ENCODE peak calls at places on chromosomes 7 and 10, in eight cellular contexts. Q is PC-3, L is OCI-LY7, R is hepatocyte, W is GM23338, K is SK-N-SH, E is GM23248, O is HCT116. Y is an unnamed sample.

GRCh38 chr10:6083523-6084475 is 5.0 kb upstream of the RBM17 start:
- DNase-seq in K (no peak), R (no peak), W (no peak), L (no peak), E (peak), Q (no peak), O (no peak), Y (no peak)

GRCh38 chr7:137592232-137592896 is 248.8 kb upstream of the PTN start:
- DNase-seq in O (peak), R (peak), W (peak), K (peak), E (peak), Q (peak), L (peak), Y (peak)

GRCh38 chr10:94315975-94316464 is 46.7 kb downstream of the NOC3L start:
- DNase-seq in R (peak), K (no peak), L (no peak), O (no peak), W (no peak), Q (no peak), E (peak), Y (peak)

GRCh38 chr7:20778063-20778721 is 8.5 kb downstream of the SP8 start:
- DNase-seq in O (no peak), L (no peak), W (peak), E (peak), R (peak), Q (peak), K (peak), Y (peak)

GRCh38 chr7:18458830-18459229 is 36.7 kb upstream of the HDAC9 start:
- DNase-seq in R (no peak), E (no peak), Q (no peak), W (no peak), L (no peak), K (no peak), O (no peak), Y (no peak)

GRCh38 chr7:101970047-101970585 is 152.7 kb downstream of the CUX1 start:
- DNase-seq in O (no peak), W (no peak), Q (no peak), K (no peak), L (peak), R (no peak), E (no peak), Y (no peak)

GRCh38 chr10:66717221-66717981 is 208.4 kb upstream of the LRRTM3 start:
- DNase-seq in Q (no peak), E (no peak), L (no peak), O (no peak), K (no peak), R (peak), W (peak), Y (no peak)

GRCh38 chr10:21570761-21571521 is 36.9 kb downstream of the MLLT10 start:
- DNase-seq in W (no peak), O (no peak), E (no peak), L (no peak), K (no peak), R (no peak), Q (no peak), Y (no peak)

GRCh38 chr7:30708983-30709382 is 26.7 kb upstream of the CRHR2 start:
- DNase-seq in K (no peak), W (no peak), L (no peak), Q (no peak), R (no peak), O (no peak), E (peak), Y (no peak)

GRCh38 chr10:78362406-78363022 is 328.9 kb downstream of the RPS24 start:
- DNase-seq in E (peak), K (no peak), Q (peak), O (no peak), L (no peak), R (no peak), W (no peak), Y (no peak)

GRCh38 chr10:7410306-7410799 is 481 bp downstream of the SFMBT2 start:
- DNase-seq in O (no peak), K (peak), Q (no peak), R (peak), L (peak), W (peak), E (peak), Y (peak)

GRCh38 chr7:38232475-38233366 is 40.7 kb downstream of the TARP start:
- DNase-seq in K (no peak), E (no peak), R (no peak), O (no peak), Q (no peak), L (no peak), W (no peak), Y (no peak)

GRCh38 chr7:140292438-140292837 is 105.9 kb downstream of the SLC37A3 start:
- DNase-seq in L (no peak), W (no peak), E (no peak), Q (no peak), O (no peak), R (no peak), K (no peak), Y (no peak)

GRCh38 chr7:152522551-152522950 is 86.7 kb upstream of the KMT2C start:
- DNase-seq in Q (no peak), R (no peak), W (peak), O (no peak), E (no peak), K (peak), L (no peak), Y (no peak)

GRCh38 chr10:123868058-123868995 is 23.3 kb downstream of the CPXM2 start:
- DNase-seq in O (no peak), L (no peak), W (no peak), R (peak), K (no peak), E (no peak), Q (no peak), Y (no peak)

GRCh38 chr7:7190142-7190541 is 7.8 kb downstream of the C1GALT1 start:
- DNase-seq in W (no peak), K (peak), R (peak), E (peak), O (no peak), L (no peak), Q (no peak), Y (no peak)

GRCh38 chr7:38548605-38549004 is 82.6 kb downstream of the AMPH start:
- DNase-seq in Q (no peak), K (no peak), W (no peak), L (no peak), O (no peak), R (no peak), E (no peak), Y (no peak)

GRCh38 chr10:3525832-3526449 is 259.1 kb downstream of the KLF6 start:
- DNase-seq in Q (peak), W (no peak), E (peak), L (no peak), R (peak), K (no peak), O (peak), Y (no peak)

GRCh38 chr10:76881477-76882220 is 756.0 kb downstream of the KCNMA1 start:
- DNase-seq in W (no peak), Q (no peak), O (no peak), L (no peak), R (no peak), E (peak), K (no peak), Y (no peak)

GRCh38 chr7:46847126-46847525 is 734.8 kb downstream of the TNS3 start:
- DNase-seq in W (no peak), R (no peak), O (no peak), L (no peak), Q (no peak), E (peak), K (no peak), Y (no peak)

GRCh38 chr10:101588879-101589278 is 758 bp downstream of the DPCD start:
- DNase-seq in W (no peak), R (peak), L (no peak), O (peak), E (peak), Q (no peak), K (no peak), Y (no peak)

GRCh38 chr10:103539751-103540150 is 46.2 kb downstream of the NEURL1 start:
- DNase-seq in K (no peak), E (no peak), L (no peak), Q (no peak), W (no peak), R (no peak), O (no peak), Y (no peak)

GRCh38 chr10:127399635-127400034 is 149.5 kb upstream of the NPS start:
- DNase-seq in E (no peak), W (peak), Q (no peak), R (no peak), K (no peak), O (no peak), L (no peak), Y (no peak)

GRCh38 chr10:69639291-69640195 is 9.5 kb downstream of the FAM241B start:
- DNase-seq in E (peak), L (peak), R (peak), W (peak), Q (peak), K (peak), O (peak), Y (peak)

GRCh38 chr10:11434323-11434722 is 177.1 kb downstream of the USP6NL start:
- DNase-seq in O (no peak), R (no peak), E (no peak), Q (no peak), K (peak), W (peak), L (peak), Y (peak)

GRCh38 chr10:11437391-11438241 is 173.8 kb downstream of the USP6NL start:
- DNase-seq in O (no peak), E (no peak), W (peak), Q (no peak), R (no peak), K (no peak), L (no peak), Y (peak)

GRCh38 chr10:11439523-11440053 is 171.9 kb downstream of the USP6NL start:
- DNase-seq in O (no peak), W (no peak), Q (no peak), R (no peak), L (no peak), E (no peak), K (no peak), Y (no peak)

GRCh38 chr10:11433657-11434056 is 177.8 kb downstream of the USP6NL start:
- DNase-seq in K (no peak), Q (no peak), R (no peak), W (no peak), E (no peak), L (no peak), O (no peak), Y (peak)

DNA sequence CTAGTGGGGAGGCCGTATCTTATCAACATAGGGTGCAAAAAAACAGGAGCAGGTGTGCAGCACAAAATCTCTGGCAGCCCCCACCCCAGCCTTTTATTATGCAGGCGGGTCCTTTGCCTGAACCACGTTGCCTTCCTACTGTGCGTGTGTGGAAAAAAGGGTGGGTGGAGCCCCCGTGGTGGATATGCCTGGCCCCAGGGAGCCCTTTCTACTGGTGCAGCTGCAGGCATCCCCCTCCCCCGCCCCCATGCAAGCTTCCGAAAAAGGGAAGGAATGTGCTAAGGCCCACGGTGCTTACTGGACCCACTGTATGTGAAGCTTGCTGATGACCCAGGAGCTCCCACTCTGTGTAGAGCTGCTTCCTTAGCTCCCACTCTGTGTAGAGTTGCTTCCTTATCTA is 175.8 kb downstream of the USP6NL start:
- DNase-seq in K (no peak), O (no peak), E (no peak), L (no peak), R (no peak), W (peak), Q (no peak), Y (peak)
- TF ChIP-seq EZH2phosphoT487 in K (no peak), O (no peak), E (no peak), L (no peak), R (no peak), W (no peak), Q (no peak), Y (no peak)

GRCh38 chr10:132705173-132705572 is 80.8 kb downstream of the NKX6-2 start:
- DNase-seq in Q (no peak), R (no peak), K (no peak), O (no peak), L (no peak), E (no peak), W (no peak), Y (no peak)
- TF ChIP-seq EZH2phosphoT487 in Q (no peak), R (no peak), K (no peak), O (no peak), L (no peak), E (no peak), W (no peak), Y (no peak)

GRCh38 chr10:133466683-133467275 is 13.0 kb downstream of the SCART1 start:
- DNase-seq in O (no peak), W (no peak), R (no peak), L (no peak), Q (no peak), E (no peak), K (no peak), Y (no peak)
- TF ChIP-seq EZH2phosphoT487 in O (no peak), W (no peak), R (no peak), L (no peak), Q (no peak), E (no peak), K (no peak), Y (no peak)

GRCh38 chr10:16904619-16905018 is 87.4 kb upstream of the RSU1 start:
- DNase-seq in W (no peak), L (no peak), O (no peak), E (peak), K (no peak), R (no peak), Q (no peak), Y (no peak)
- TF ChIP-seq EZH2phosphoT487 in W (no peak), L (no peak), O (no peak), E (no peak), K (no peak), R (no peak), Q (no peak), Y (no peak)

GRCh38 chr7:74429153-74429747 is 24.5 kb upstream of the GTF2IRD1 start:
- DNase-seq in K (peak), R (no peak), W (peak), L (no peak), Q (no peak), E (peak), O (no peak), Y (peak)
- TF ChIP-seq EZH2phosphoT487 in K (no peak), R (no peak), W (no peak), L (no peak), Q (no peak), E (no peak), O (no peak), Y (no peak)

GRCh38 chr10:44981172-44982113 is 2.8 kb upstream of the DEPP1 start:
- DNase-seq in W (no peak), K (no peak), Q (peak), O (peak), E (peak), R (peak), L (no peak), Y (no peak)
- TF ChIP-seq EZH2phosphoT487 in W (no peak), K (no peak), Q (no peak), O (no peak), E (no peak), R (no peak), L (no peak), Y (no peak)

GRCh38 chr10:47360419-47361040 is 12.4 kb downstream of the RBP3 start:
- DNase-seq in K (no peak), W (no peak), O (no peak), Q (no peak), R (no peak), L (no peak), E (no peak), Y (no peak)
- TF ChIP-seq EZH2phosphoT487 in K (no peak), W (no peak), O (no peak), Q (no peak), R (no peak), L (no peak), E (no peak), Y (no peak)

DNA sequence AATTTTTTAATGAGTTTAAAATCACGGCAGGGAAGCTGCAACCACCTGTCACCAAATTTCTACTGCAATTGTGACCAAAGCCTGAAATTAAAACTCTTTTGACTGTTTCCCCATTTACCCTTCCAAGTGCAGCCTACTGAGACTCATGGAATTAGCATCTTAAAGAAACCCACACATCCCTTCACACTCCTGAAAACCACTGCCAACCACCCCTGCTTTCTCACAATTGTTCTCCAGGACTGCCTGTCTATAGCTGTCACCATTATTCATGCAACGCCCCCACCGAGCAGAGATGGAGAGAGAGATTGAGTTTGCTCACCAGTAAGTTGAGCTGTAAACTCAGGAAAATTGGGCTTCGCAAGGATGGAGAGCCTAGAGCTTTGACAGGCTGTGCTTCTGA is 383.8 kb upstream of the SORCS1 start:
- DNase-seq in O (no peak), K (no peak), L (no peak), E (peak), Q (no peak), R (no peak), W (peak), Y (peak)
- TF ChIP-seq EZH2phosphoT487 in O (no peak), K (no peak), L (no peak), E (no peak), Q (no peak), R (no peak), W (no peak), Y (no peak)

DNA sequence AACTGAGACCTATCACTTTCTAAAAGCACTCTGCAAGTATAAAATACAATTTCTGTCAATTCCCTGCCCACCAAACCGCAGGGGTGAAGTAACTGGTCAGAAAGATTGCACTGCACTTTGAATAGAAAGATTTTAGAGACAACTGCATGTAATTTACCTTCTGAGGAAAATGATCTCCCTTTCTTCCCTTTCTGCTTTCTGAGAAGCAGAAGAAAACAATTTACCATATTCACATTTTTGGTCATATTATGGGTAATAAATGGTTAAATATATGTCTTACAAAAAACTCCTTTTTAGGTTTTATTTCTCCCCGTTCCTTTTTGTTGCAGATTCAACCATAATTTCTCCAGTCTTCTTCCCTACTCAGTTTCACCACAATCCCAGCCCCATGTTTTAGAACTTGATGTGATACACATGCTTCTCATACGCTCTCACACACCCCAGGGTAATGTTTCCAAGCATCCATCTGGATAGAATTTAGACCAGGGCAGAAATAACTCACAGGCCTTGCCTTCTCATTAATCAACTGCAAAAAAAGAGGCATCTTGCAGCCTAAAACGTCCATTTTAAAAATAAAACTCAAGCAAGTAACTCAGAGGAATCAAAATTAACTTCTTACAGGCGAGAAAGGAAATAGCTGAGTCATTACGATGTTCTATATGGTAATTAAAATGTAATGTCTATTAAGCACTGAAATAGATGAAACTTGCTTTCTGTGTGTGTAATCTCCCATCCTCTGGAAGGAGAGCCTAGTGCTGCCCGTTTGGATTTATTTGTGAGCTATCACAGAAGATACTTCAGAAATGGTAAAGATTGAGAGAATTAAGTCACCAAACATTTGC is 127.1 kb upstream of the RSU1 start:
- DNase-seq in R (peak), L (no peak), W (no peak), O (no peak), E (peak), K (peak), Q (no peak), Y (no peak)
- TF ChIP-seq EZH2phosphoT487 in R (no peak), L (no peak), W (no peak), O (no peak), E (no peak), K (no peak), Q (no peak), Y (no peak)

Y was measured in neural progenitor cell.